ENCODE peak calls at places on chromosomes 16 and 17, in four cellular contexts. One of them, this sample, is unnamed.

GRCh38 chr16:456891-457483 is 31.5 kb downstream of the RAB11FIP3 start:
- DNase-seq in PC-3: no peak
- DNase-seq in HCT116: no peak
- DNase-seq in neural progenitor cell: no peak
- DNase-seq in this sample: no peak

GRCh38 chr16:68478526-68479249 is 30.4 kb upstream of the SMPD3 start:
- DNase-seq in neural progenitor cell: no peak
- DNase-seq in PC-3: no peak
- DNase-seq in HCT116: no peak
- DNase-seq in this sample: no peak

GRCh38 chr17:74448774-74449173 is 16.9 kb downstream of the GPRC5C start:
- DNase-seq in PC-3: no peak
- DNase-seq in neural progenitor cell: no peak
- DNase-seq in HCT116: no peak
- DNase-seq in this sample: no peak

GRCh38 chr17:3557768-3558583 is at the start of gene TRPV3:
- DNase-seq in PC-3: peak
- DNase-seq in HCT116: peak
- DNase-seq in neural progenitor cell: no peak
- DNase-seq in this sample: no peak

GRCh38 chr17:41822216-41823140 is 9.7 kb downstream of the FKBP10 start:
- DNase-seq in neural progenitor cell: no peak
- DNase-seq in PC-3: no peak
- DNase-seq in HCT116: no peak
- DNase-seq in this sample: no peak

GRCh38 chr16:8595783-8596182 is 5.5 kb upstream of the TMEM114 start:
- DNase-seq in PC-3: no peak
- DNase-seq in neural progenitor cell: no peak
- DNase-seq in HCT116: no peak
- DNase-seq in this sample: no peak

GRCh38 chr17:57874434-57875108 is 24.7 kb upstream of the MRPS23 start:
- DNase-seq in neural progenitor cell: peak
- DNase-seq in PC-3: no peak
- DNase-seq in HCT116: no peak
- DNase-seq in this sample: no peak

GRCh38 chr16:1645914-1646525 is 32.1 kb upstream of the JPT2 start:
- DNase-seq in PC-3: peak
- DNase-seq in neural progenitor cell: no peak
- DNase-seq in HCT116: no peak
- DNase-seq in this sample: no peak

GRCh38 chr17:57809879-57810278 is 40.0 kb downstream of the MRPS23 start:
- DNase-seq in HCT116: no peak
- DNase-seq in PC-3: no peak
- DNase-seq in neural progenitor cell: no peak
- DNase-seq in this sample: no peak

GRCh38 chr17:29683481-29683880 is 60.8 kb upstream of the CORO6 start:
- DNase-seq in PC-3: no peak
- DNase-seq in neural progenitor cell: peak
- DNase-seq in HCT116: no peak
- DNase-seq in this sample: no peak

GRCh38 chr16:88538366-88539060 is 31.7 kb upstream of the ZC3H18 start:
- DNase-seq in neural progenitor cell: peak
- DNase-seq in HCT116: no peak
- DNase-seq in PC-3: no peak
- DNase-seq in this sample: no peak

GRCh38 chr17:81931189-81931556 is 3.6 kb upstream of the MAFG start:
- DNase-seq in PC-3: no peak
- DNase-seq in neural progenitor cell: no peak
- DNase-seq in HCT116: no peak
- DNase-seq in this sample: no peak

DNA sequence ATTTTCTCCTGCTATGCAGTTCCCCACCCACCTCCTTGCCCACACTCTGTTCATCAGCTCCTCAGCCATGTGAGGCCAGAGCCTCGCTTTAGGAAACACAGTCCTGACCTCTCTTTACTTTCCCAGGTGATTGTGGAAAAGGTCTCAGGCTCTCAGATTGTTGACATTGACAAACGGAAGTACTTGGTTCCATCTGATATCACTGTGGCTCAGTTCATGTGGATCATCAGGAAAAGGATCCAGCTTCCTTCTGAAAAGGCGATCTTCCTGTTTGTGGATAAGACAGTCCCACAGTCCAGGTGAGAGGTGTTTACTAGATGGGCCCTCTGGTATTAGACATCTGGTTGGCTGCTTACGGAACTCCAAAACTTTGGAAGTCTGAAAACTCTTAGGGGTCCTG is 1.7 kb downstream of the GABARAPL2 start:
- DNase-seq in HCT116: no peak
- DNase-seq in neural progenitor cell: no peak
- DNase-seq in PC-3: no peak
- DNase-seq in this sample: no peak
- H2AFZ ChIP-seq in HCT116: no peak
- H2AFZ ChIP-seq in neural progenitor cell: no peak
- H2AFZ ChIP-seq in PC-3: no peak
- H2AFZ ChIP-seq in this sample: no peak

GRCh38 chr16:53168744-53169143 is 114.0 kb downstream of the CHD9 start:
- DNase-seq in HCT116: no peak
- DNase-seq in PC-3: no peak
- DNase-seq in neural progenitor cell: no peak
- DNase-seq in this sample: no peak

GRCh38 chr16:53166099-53166498 is 111.3 kb downstream of the CHD9 start:
- DNase-seq in PC-3: no peak
- DNase-seq in neural progenitor cell: no peak
- DNase-seq in HCT116: no peak
- DNase-seq in this sample: no peak
- TF ChIP-seq CTCF in PC-3: no peak
- TF ChIP-seq CTCF in neural progenitor cell: no peak
- TF ChIP-seq CTCF in HCT116: no peak
- TF ChIP-seq CTCF in this sample: no peak

DNA sequence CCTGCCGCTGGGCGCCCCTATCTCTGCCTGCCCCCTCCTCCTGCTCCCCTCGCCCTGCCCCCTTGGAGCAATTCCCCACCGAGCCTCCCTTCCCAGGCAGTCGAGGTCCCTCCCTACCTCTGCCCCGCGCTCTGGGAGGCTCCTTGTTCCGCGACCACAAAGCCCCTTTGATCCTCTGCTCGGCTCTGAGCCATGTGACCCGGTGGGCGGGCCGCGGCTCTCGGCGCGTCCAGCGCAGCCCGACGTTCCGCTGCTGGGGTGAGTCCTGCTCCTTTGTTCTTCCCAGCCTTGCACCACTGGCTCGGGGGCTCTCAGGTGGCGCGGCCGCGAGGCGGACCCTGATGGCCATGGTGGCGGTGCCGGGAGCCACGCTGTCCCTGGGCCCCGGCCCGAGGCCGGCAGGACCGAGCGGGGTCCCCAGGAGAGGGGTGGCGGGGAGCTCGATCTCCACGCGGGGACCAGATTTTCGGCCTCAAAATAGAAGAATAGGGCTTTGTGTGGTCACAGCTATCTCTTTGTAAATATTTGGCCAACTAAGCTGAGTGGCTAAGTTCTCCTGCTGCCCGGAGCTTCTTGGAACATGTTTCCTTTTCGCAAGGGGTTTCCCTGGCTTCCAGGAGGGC is 310.6 kb downstream of the SEC14L1 start:
- DNase-seq in HCT116: no peak
- DNase-seq in neural progenitor cell: peak
- DNase-seq in PC-3: no peak
- DNase-seq in this sample: peak
- TF ChIP-seq EZH2phosphoT487 in HCT116: no peak
- TF ChIP-seq EZH2phosphoT487 in neural progenitor cell: no peak
- TF ChIP-seq EZH2phosphoT487 in PC-3: no peak
- TF ChIP-seq EZH2phosphoT487 in this sample: no peak

GRCh38 chr17:5941258-5941657 is 128.9 kb upstream of the WSCD1 start:
- DNase-seq in HCT116: no peak
- DNase-seq in neural progenitor cell: no peak
- DNase-seq in PC-3: no peak
- DNase-seq in this sample: no peak
- H2AFZ ChIP-seq in HCT116: no peak
- H2AFZ ChIP-seq in neural progenitor cell: no peak
- H2AFZ ChIP-seq in PC-3: no peak
- H2AFZ ChIP-seq in this sample: no peak

GRCh38 chr17:78390241-78391050 is 12.0 kb downstream of the PGS1 start:
- DNase-seq in HCT116: no peak
- DNase-seq in PC-3: peak
- DNase-seq in neural progenitor cell: no peak
- DNase-seq in this sample: no peak
- TF ChIP-seq CTCF in HCT116: peak
- TF ChIP-seq CTCF in PC-3: no peak
- TF ChIP-seq CTCF in neural progenitor cell: peak
- TF ChIP-seq CTCF in this sample: peak

GRCh38 chr17:8227238-8227581 is 16.8 kb upstream of the AURKB start:
- DNase-seq in HCT116: no peak
- DNase-seq in PC-3: no peak
- DNase-seq in neural progenitor cell: no peak
- DNase-seq in this sample: no peak

GRCh38 chr17:8226536-8227237 is 16.3 kb upstream of the AURKB start:
- DNase-seq in HCT116: peak
- DNase-seq in neural progenitor cell: peak
- DNase-seq in PC-3: peak
- DNase-seq in this sample: no peak

GRCh38 chr17:8224891-8225812 is 14.8 kb upstream of the AURKB start:
- DNase-seq in neural progenitor cell: no peak
- DNase-seq in HCT116: no peak
- DNase-seq in PC-3: no peak
- DNase-seq in this sample: no peak

GRCh38 chr17:8223356-8224063 is 13.1 kb upstream of the AURKB start:
- DNase-seq in PC-3: peak
- DNase-seq in HCT116: no peak
- DNase-seq in neural progenitor cell: peak
- DNase-seq in this sample: peak

DNA sequence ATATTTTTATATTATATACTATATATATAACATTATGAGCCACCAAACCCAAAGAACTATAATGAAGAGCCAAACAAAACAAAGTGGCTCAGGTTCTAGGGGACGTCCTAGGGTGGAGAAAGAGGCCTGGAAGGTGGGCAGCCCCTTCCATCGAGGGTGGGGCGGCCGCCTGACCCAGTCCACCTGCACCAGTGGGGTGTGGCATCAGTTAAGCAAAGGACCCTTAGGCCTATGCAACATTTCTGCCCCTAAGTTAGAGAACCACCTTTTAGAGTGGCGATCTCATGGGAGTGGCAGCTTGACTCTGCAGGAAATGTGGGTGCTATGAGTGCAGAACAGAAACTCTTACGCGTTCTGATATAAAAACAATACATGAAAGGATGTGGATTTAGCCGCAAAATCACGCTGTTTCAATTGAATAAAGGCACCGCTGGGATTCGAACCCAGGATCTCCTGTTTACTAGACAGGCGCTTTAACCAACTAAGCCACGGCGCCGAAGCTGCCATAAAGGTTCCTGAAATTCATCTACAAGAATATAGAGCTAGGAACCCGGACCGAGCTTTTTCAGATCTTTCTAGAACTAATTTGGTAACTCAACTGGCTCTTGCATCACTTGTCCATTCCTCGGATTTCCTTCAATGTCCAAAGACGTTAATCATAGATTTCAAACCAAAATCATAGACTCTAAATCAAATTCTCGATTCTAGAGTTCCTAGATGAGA is 15.6 kb upstream of the AURKB start:
- DNase-seq in PC-3: peak
- DNase-seq in HCT116: peak
- DNase-seq in neural progenitor cell: peak
- DNase-seq in this sample: peak
- TF ChIP-seq EZH2phosphoT487 in PC-3: no peak
- TF ChIP-seq EZH2phosphoT487 in HCT116: no peak
- TF ChIP-seq EZH2phosphoT487 in neural progenitor cell: no peak
- TF ChIP-seq EZH2phosphoT487 in this sample: no peak

This sample was measured in OCI-LY7.